ENCODE peak calls at places on chromosome 9, in four cellular contexts. O, Z, F and R are unnamed samples.

GRCh38 chr9:71965403-71965802 is 54.0 kb downstream of the C9orf85 start:
- DNase-seq in O (no peak), Z (no peak), F (no peak), R (no peak)

GRCh38 chr9:2634158-2634557 is 12.6 kb downstream of the VLDLR start:
- DNase-seq in O (no peak), Z (no peak), F (no peak), R (no peak)

GRCh38 chr9:129344623-129345495 is 166.8 kb upstream of the IER5L start:
- DNase-seq in O (no peak), Z (no peak), F (no peak), R (no peak)

GRCh38 chr9:85527331-85528015 is 214.3 kb downstream of the AGTPBP1 start:
- DNase-seq in O (no peak), Z (no peak), F (no peak), R (no peak)

GRCh38 chr9:35891649-35892048 is 14.4 kb upstream of the HRCT1 start:
- DNase-seq in O (no peak), Z (no peak), F (no peak), R (no peak)

GRCh38 chr9:133403766-133404439 is 13.9 kb downstream of the REXO4 start:
- DNase-seq in O (peak; percentile 40), Z (no peak), F (peak; percentile 64), R (peak; percentile 37)

GRCh38 chr9:107213561-107214028 is 69.5 kb upstream of the RAD23B start:
- DNase-seq in O (peak; percentile 1), Z (peak; percentile 100), F (no peak), R (no peak)

GRCh38 chr9:15622596-15622995 is 69.8 kb downstream of the CCDC171 start:
- DNase-seq in O (no peak), Z (peak; percentile 16), F (no peak), R (no peak)

GRCh38 chr9:92141144-92142129 is 26.2 kb upstream of the SPTLC1 start:
- DNase-seq in O (no peak), Z (no peak), F (peak; percentile 54), R (no peak)

GRCh38 chr9:77965445-77965844 is 66.2 kb downstream of the GNAQ start:
- DNase-seq in O (no peak), Z (no peak), F (no peak), R (no peak)

GRCh38 chr9:136327313-136327971 is at the start of gene GPSM1:
- DNase-seq in O (peak; percentile 26), Z (no peak), F (peak; percentile 53), R (peak; percentile 13)

GRCh38 chr9:133563286-133564213 is 29.0 kb downstream of the ADAMTSL2 start:
- DNase-seq in O (no peak), Z (no peak), F (peak; percentile 41), R (no peak)

GRCh38 chr9:3342159-3342777 is 183.5 kb downstream of the RFX3 start:
- DNase-seq in O (no peak), Z (peak; percentile 24), F (no peak), R (no peak)

GRCh38 chr9:38288502-38288901 is 104.0 kb upstream of the ALDH1B1 start:
- DNase-seq in O (no peak), Z (no peak), F (no peak), R (no peak)